ENCODE peak calls at places on chromosomes 4 and X, in four cellular contexts. One of them, this sample, is unnamed.

GRCh38 chr4:43776371-43776770 is 672.2 kb downstream of the KCTD8 start:
- DNase-seq in psoas muscle: no peak
- DNase-seq in endothelial cell of umbilical vein: peak; percentile 24
- DNase-seq in uterus: no peak
- DNase-seq in this sample: no peak

GRCh38 chr4:114649908-114650307 is 51.3 kb downstream of the UGT8 start:
- DNase-seq in psoas muscle: no peak
- DNase-seq in endothelial cell of umbilical vein: no peak
- DNase-seq in uterus: no peak
- DNase-seq in this sample: no peak

GRCh38 chrX:22349116-22349515 is 76.4 kb downstream of the CBLL2 start:
- DNase-seq in psoas muscle: no peak
- DNase-seq in endothelial cell of umbilical vein: no peak
- DNase-seq in uterus: no peak
- DNase-seq in this sample: no peak

GRCh38 chr4:166941629-166942028 is 292.7 kb downstream of the SPOCK3 start:
- DNase-seq in psoas muscle: no peak
- DNase-seq in endothelial cell of umbilical vein: no peak
- DNase-seq in uterus: no peak
- DNase-seq in this sample: no peak

GRCh38 chr4:174154455-174154854 is 129.0 kb downstream of the FBXO8 start:
- DNase-seq in psoas muscle: no peak
- DNase-seq in endothelial cell of umbilical vein: peak; percentile 4
- DNase-seq in uterus: peak; percentile 21
- DNase-seq in this sample: no peak

GRCh38 chr4:102606846-102607440 is 105.8 kb downstream of the NFKB1 start:
- DNase-seq in psoas muscle: no peak
- DNase-seq in endothelial cell of umbilical vein: no peak
- DNase-seq in uterus: no peak
- DNase-seq in this sample: no peak

GRCh38 chrX:69163936-69164741 is 1.1 kb downstream of the PJA1 start:
- DNase-seq in psoas muscle: no peak
- DNase-seq in endothelial cell of umbilical vein: peak; percentile 13
- DNase-seq in uterus: peak; percentile 31
- DNase-seq in this sample: peak; percentile 23

GRCh38 chrX:129724767-129725166 is 14.0 kb upstream of the XPNPEP2 start:
- DNase-seq in psoas muscle: no peak
- DNase-seq in endothelial cell of umbilical vein: no peak
- DNase-seq in uterus: no peak
- DNase-seq in this sample: no peak

GRCh38 chr4:48899950-48900349 is 6.6 kb downstream of the OCIAD2 start:
- DNase-seq in psoas muscle: no peak
- DNase-seq in endothelial cell of umbilical vein: peak; percentile 25
- DNase-seq in uterus: no peak
- DNase-seq in this sample: no peak

GRCh38 chr4:48756689-48757220 is 23.3 kb downstream of the FRYL start:
- DNase-seq in psoas muscle: no peak
- DNase-seq in endothelial cell of umbilical vein: no peak
- DNase-seq in uterus: no peak
- DNase-seq in this sample: peak; percentile 45

GRCh38 chr4:156321203-156321602 is 367.5 kb upstream of the CTSO start:
- DNase-seq in psoas muscle: no peak
- DNase-seq in endothelial cell of umbilical vein: no peak
- DNase-seq in uterus: no peak
- DNase-seq in this sample: no peak

GRCh38 chrX:18098704-18099103 is 122.0 kb downstream of the BEND2 start:
- DNase-seq in psoas muscle: no peak
- DNase-seq in endothelial cell of umbilical vein: no peak
- DNase-seq in uterus: no peak
- DNase-seq in this sample: no peak

GRCh38 chrX:52870041-52870440 is 2.2 kb upstream of the XAGE3 start:
- DNase-seq in psoas muscle: no peak
- DNase-seq in endothelial cell of umbilical vein: no peak
- DNase-seq in uterus: no peak
- DNase-seq in this sample: no peak

GRCh38 chr4:18440527-18441215 is 419.1 kb upstream of the LCORL start:
- DNase-seq in psoas muscle: no peak
- DNase-seq in endothelial cell of umbilical vein: no peak
- DNase-seq in uterus: no peak
- DNase-seq in this sample: no peak

GRCh38 chr4:17577660-17578481 is 873 bp downstream of the LAP3 start:
- DNase-seq in psoas muscle: peak; percentile 78
- DNase-seq in endothelial cell of umbilical vein: no peak
- DNase-seq in uterus: peak; percentile 34
- DNase-seq in this sample: peak; percentile 54

GRCh38 chr4:37968747-37969146 is 8.5 kb downstream of the PTTG2 start:
- DNase-seq in psoas muscle: no peak
- DNase-seq in endothelial cell of umbilical vein: no peak
- DNase-seq in uterus: no peak
- DNase-seq in this sample: no peak

GRCh38 chr4:37392540-37393255 is 148.2 kb downstream of the NWD2 start:
- DNase-seq in psoas muscle: no peak
- DNase-seq in endothelial cell of umbilical vein: peak; percentile 4
- DNase-seq in uterus: peak; percentile 15
- DNase-seq in this sample: no peak

GRCh38 chrX:155061770-155062169 is 9.2 kb downstream of the CMC4 start:
- DNase-seq in psoas muscle: no peak
- DNase-seq in endothelial cell of umbilical vein: no peak
- DNase-seq in uterus: no peak
- DNase-seq in this sample: no peak

GRCh38 chr4:156100651-156101050 is 147.0 kb upstream of the CTSO start:
- DNase-seq in psoas muscle: no peak
- DNase-seq in endothelial cell of umbilical vein: no peak
- DNase-seq in uterus: no peak
- DNase-seq in this sample: no peak

GRCh38 chrX:7286461-7286860 is 138.5 kb upstream of the PUDP start:
- DNase-seq in psoas muscle: no peak
- DNase-seq in endothelial cell of umbilical vein: no peak
- DNase-seq in uterus: no peak
- DNase-seq in this sample: no peak

GRCh38 chr4:54942735-54943134 is 182.7 kb downstream of the KDR start:
- DNase-seq in psoas muscle: no peak
- DNase-seq in endothelial cell of umbilical vein: peak; percentile 72
- DNase-seq in uterus: no peak
- DNase-seq in this sample: no peak

GRCh38 chrX:22699591-22700091 is 300.1 kb upstream of the DDX53 start:
- DNase-seq in psoas muscle: no peak
- DNase-seq in endothelial cell of umbilical vein: peak; percentile 78
- DNase-seq in uterus: no peak
- DNase-seq in this sample: no peak

GRCh38 chr4:149993030-149993429 is 85.2 kb upstream of the DCLK2 start:
- DNase-seq in psoas muscle: no peak
- DNase-seq in endothelial cell of umbilical vein: no peak
- DNase-seq in uterus: no peak
- DNase-seq in this sample: no peak

GRCh38 chr4:16884673-16885460 is 13.6 kb downstream of the LDB2 start:
- DNase-seq in psoas muscle: no peak
- DNase-seq in endothelial cell of umbilical vein: no peak
- DNase-seq in uterus: no peak
- DNase-seq in this sample: no peak

GRCh38 chr4:968221-968620 is 5.1 kb downstream of the DGKQ start:
- DNase-seq in psoas muscle: no peak
- DNase-seq in endothelial cell of umbilical vein: no peak
- DNase-seq in uterus: no peak
- DNase-seq in this sample: no peak

GRCh38 chrX:23811135-23811781 is 28.3 kb downstream of the SAT1 start:
- DNase-seq in psoas muscle: no peak
- DNase-seq in endothelial cell of umbilical vein: peak; percentile 77
- DNase-seq in uterus: peak; percentile 43
- DNase-seq in this sample: no peak

GRCh38 chr4:2141022-2141761 is 82.1 kb downstream of the NAT8L start:
- DNase-seq in psoas muscle: no peak
- DNase-seq in endothelial cell of umbilical vein: no peak
- DNase-seq in uterus: no peak
- DNase-seq in this sample: no peak

GRCh38 chr4:88807499-88807898 is 109.9 kb upstream of the NAP1L5 start:
- DNase-seq in psoas muscle: no peak
- DNase-seq in endothelial cell of umbilical vein: peak; percentile 28
- DNase-seq in uterus: no peak
- DNase-seq in this sample: peak; percentile 89

GRCh38 chrX:118049713-118050112 is 66.9 kb downstream of the KLHL13 start:
- DNase-seq in psoas muscle: no peak
- DNase-seq in endothelial cell of umbilical vein: no peak
- DNase-seq in uterus: no peak
- DNase-seq in this sample: no peak

GRCh38 chrX:2500091-2500680 is 590 bp downstream of the DHRSX start:
- DNase-seq in psoas muscle: peak; percentile 56
- DNase-seq in endothelial cell of umbilical vein: peak; percentile 50
- DNase-seq in uterus: no peak
- DNase-seq in this sample: peak; percentile 57

GRCh38 chrX:2499507-2499906 is 1.3 kb downstream of the DHRSX start:
- DNase-seq in psoas muscle: no peak
- DNase-seq in endothelial cell of umbilical vein: no peak
- DNase-seq in uterus: no peak
- DNase-seq in this sample: no peak

GRCh38 chrX:2501246-2502102 is 698 bp upstream of the DHRSX start:
- DNase-seq in psoas muscle: no peak
- DNase-seq in endothelial cell of umbilical vein: no peak
- DNase-seq in uterus: no peak
- DNase-seq in this sample: no peak

GRCh38 chrX:2502120-2502667 is 1.4 kb upstream of the DHRSX start:
- DNase-seq in psoas muscle: no peak
- DNase-seq in endothelial cell of umbilical vein: no peak
- DNase-seq in uterus: no peak
- DNase-seq in this sample: no peak

DNA sequence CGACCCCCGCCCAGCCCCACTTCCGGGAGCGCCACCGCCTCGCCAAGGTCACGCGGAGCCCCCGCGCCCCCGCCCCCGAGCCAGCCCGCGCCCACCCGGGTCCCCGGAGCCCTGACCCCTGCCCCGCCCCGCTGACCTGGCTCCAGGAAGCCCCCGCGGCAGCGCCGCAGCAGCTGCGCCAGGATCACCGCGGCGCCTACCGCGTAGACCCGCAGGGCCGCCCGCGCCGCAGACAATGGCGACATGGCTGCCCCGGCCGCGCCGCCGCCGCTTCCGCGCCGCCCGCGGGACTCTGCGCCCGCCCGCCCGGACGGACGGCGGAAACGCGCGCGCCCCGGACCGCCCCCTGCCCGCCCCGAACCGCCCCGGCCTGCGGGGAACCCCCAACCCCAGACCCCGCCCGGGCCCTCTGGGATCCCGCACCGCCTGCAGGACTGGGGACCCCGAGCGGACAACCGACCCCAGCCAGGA is at the start of the genes DHRSX and ZBED1:
- DNase-seq in psoas muscle: peak; percentile 66
- DNase-seq in endothelial cell of umbilical vein: no peak
- DNase-seq in uterus: no peak
- DNase-seq in this sample: peak; percentile 27
- H3K4me1 ChIP-seq in psoas muscle: peaks cover 14% of the 10 kb centered on the region
- H3K4me1 ChIP-seq in endothelial cell of umbilical vein: peaks cover 13% of the 10 kb centered on the region
- H3K4me1 ChIP-seq in uterus: no peaks in the 10 kb centered on the region
- H3K4me1 ChIP-seq in this sample: peaks cover 13% of the 10 kb centered on the region

GRCh38 chrX:153764786-153765137 is 713 bp downstream of the PLXNB3 start:
- DNase-seq in psoas muscle: no peak
- DNase-seq in endothelial cell of umbilical vein: no peak
- DNase-seq in uterus: peak; percentile 17
- DNase-seq in this sample: no peak
- H3K4me3 ChIP-seq in psoas muscle: no peak overlapping the region
- H3K4me3 ChIP-seq in endothelial cell of umbilical vein: no peak overlapping the region
- H3K4me3 ChIP-seq in uterus: no peak overlapping the region
- H3K4me3 ChIP-seq in this sample: no peak overlapping the region

GRCh38 chr4:95049838-95050237 is 292.1 kb downstream of the BMPR1B start:
- DNase-seq in psoas muscle: no peak
- DNase-seq in endothelial cell of umbilical vein: no peak
- DNase-seq in uterus: no peak
- DNase-seq in this sample: no peak
- H3K4me1 ChIP-seq in psoas muscle: peaks cover 18% of the 10 kb centered on the region
- H3K4me1 ChIP-seq in endothelial cell of umbilical vein: no peaks in the 10 kb centered on the region
- H3K4me1 ChIP-seq in uterus: no peaks in the 10 kb centered on the region
- H3K4me1 ChIP-seq in this sample: no peaks in the 10 kb centered on the region

GRCh38 chr4:87077834-87078585 is 142.4 kb downstream of the KLHL8 start:
- DNase-seq in psoas muscle: no peak
- DNase-seq in endothelial cell of umbilical vein: peak; percentile 81
- DNase-seq in uterus: no peak
- DNase-seq in this sample: no peak
- H3K4me3 ChIP-seq in psoas muscle: peak overlapping the region; percentile 18
- H3K4me3 ChIP-seq in endothelial cell of umbilical vein: peak overlapping the region; percentile 16
- H3K4me3 ChIP-seq in uterus: no peak overlapping the region
- H3K4me3 ChIP-seq in this sample: no peak overlapping the region

GRCh38 chr4:83852085-83852451 is 316.2 kb downstream of the GPAT3 start:
- DNase-seq in psoas muscle: no peak
- DNase-seq in endothelial cell of umbilical vein: no peak
- DNase-seq in uterus: no peak
- DNase-seq in this sample: no peak

GRCh38 chr4:83855044-83855443 is 319.1 kb downstream of the GPAT3 start:
- DNase-seq in psoas muscle: no peak
- DNase-seq in endothelial cell of umbilical vein: no peak
- DNase-seq in uterus: no peak
- DNase-seq in this sample: no peak

GRCh38 chr4:83850435-83850834 is 314.5 kb downstream of the GPAT3 start:
- DNase-seq in psoas muscle: no peak
- DNase-seq in endothelial cell of umbilical vein: no peak
- DNase-seq in uterus: no peak
- DNase-seq in this sample: no peak

GRCh38 chr4:83846193-83846830 is 310.4 kb downstream of the GPAT3 start:
- DNase-seq in psoas muscle: no peak
- DNase-seq in endothelial cell of umbilical vein: no peak
- DNase-seq in uterus: no peak
- DNase-seq in this sample: no peak

GRCh38 chr4:83851261-83852084 is 315.6 kb downstream of the GPAT3 start:
- DNase-seq in psoas muscle: no peak
- DNase-seq in endothelial cell of umbilical vein: no peak
- DNase-seq in uterus: no peak
- DNase-seq in this sample: no peak
- H3K4me1 ChIP-seq in psoas muscle: no peaks in the 10 kb centered on the region
- H3K4me1 ChIP-seq in endothelial cell of umbilical vein: no peaks in the 10 kb centered on the region
- H3K4me1 ChIP-seq in uterus: no peaks in the 10 kb centered on the region
- H3K4me1 ChIP-seq in this sample: no peaks in the 10 kb centered on the region

DNA sequence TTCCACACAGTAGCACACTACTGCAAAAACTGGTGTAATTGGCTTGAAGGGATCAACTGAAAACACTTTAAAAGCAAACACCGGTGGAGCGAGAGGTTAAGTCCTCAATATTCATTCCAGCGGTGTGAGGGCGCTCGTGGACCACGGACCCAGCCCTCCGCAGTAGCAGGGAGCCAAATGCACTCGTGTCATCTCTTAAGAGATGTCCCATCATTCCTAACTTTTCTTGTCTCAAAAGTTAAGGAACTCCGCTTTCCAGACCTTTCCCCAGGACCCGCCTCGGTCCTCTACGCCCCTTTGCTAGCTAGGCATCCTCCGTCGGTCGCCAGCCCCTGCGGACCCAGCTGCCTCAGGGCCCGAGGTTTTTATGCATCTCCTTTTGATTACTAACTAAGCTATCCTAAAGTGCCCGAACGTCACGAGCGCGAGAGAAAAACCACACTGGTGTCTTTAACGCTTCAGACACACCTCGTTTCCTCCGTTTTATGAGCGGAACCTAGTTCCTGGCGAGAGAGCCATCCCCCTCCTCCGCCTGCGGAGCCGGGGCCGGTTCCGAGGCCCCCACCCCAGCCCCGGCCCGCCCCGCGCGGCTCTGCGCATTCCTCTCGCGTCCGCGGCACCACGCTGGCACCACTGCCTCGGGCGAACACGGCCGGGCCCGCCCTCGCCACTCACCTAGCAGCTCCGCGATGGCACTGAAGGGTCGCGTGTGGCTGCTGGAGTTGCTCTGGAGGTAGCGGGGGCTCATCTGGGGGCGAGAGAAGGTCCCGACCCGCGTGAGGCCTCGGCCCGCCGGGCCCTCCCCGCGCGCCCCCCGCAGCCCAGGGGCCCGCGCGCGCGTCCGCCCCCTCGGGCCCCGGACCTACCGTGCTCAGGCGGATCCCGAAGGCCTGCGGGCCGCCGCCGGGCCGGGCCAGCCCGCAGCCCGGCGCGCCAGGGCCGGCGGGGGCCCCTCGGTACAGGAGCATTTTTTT is 723 bp downstream of the MORC4 start:
- DNase-seq in psoas muscle: peak; percentile 63
- DNase-seq in endothelial cell of umbilical vein: peak; percentile 54
- DNase-seq in uterus: peak; percentile 54
- DNase-seq in this sample: peak; percentile 50
- H3K4me3 ChIP-seq in psoas muscle: peak overlapping the region; percentile 71
- H3K4me3 ChIP-seq in endothelial cell of umbilical vein: peak overlapping the region; percentile 69
- H3K4me3 ChIP-seq in uterus: peak overlapping the region; percentile 43
- H3K4me3 ChIP-seq in this sample: peak overlapping the region; percentile 73